ENCODE peak calls at places on chromosomes 1 and 21, in four cellular contexts. G is activated effector memory CD4-positive, alpha-beta T cell treated with anti-CD3 and anti-CD28 coated beads, Interleukin-2, amount 50 U/mL, for 16 hours; T is NCI-H460; Y is Peyer's patch. F is an unnamed sample.

GRCh38 chr1:98030976-98031375 is 110.1 kb upstream of the DPYD start:
- DNase-seq in T (no peak), Y (no peak), G (no peak), F (no peak)

GRCh38 chr1:18895317-18895716 is 7.0 kb downstream of the ALDH4A1 start:
- DNase-seq in Y (no peak), G (no peak), T (no peak), F (no peak)

GRCh38 chr1:64440423-64440822 is 29.5 kb upstream of the CACHD1 start:
- DNase-seq in G (no peak), Y (no peak), T (no peak), F (no peak)

GRCh38 chr1:14923400-14924011 is 230.0 kb upstream of the TMEM51 start:
- DNase-seq in Y (no peak), G (no peak), T (no peak), F (no peak)

GRCh38 chr1:39892611-39893595 is 8.8 kb downstream of the MYCL start:
- DNase-seq in Y (no peak), T (no peak), G (no peak), F (no peak)

GRCh38 chr21:39048574-39048973 is 134.7 kb downstream of the PSMG1 start:
- DNase-seq in T (no peak), G (no peak), Y (no peak), F (no peak)

GRCh38 chr1:26162220-26162703 is 3.4 kb downstream of the FAM110D start:
- DNase-seq in G (no peak), T (no peak), Y (no peak), F (no peak)

GRCh38 chr1:53685272-53686051 is 53.5 kb downstream of the GLIS1 start:
- DNase-seq in Y (no peak), T (no peak), G (no peak), F (no peak)

GRCh38 chr1:202704601-202705000 is 5.7 kb downstream of the SYT2 start:
- DNase-seq in Y (no peak), G (peak), T (no peak), F (no peak)

GRCh38 chr1:24382165-24382577 is 31.4 kb downstream of the STPG1 start:
- DNase-seq in Y (no peak), T (no peak), G (peak), F (no peak)

GRCh38 chr1:21175324-21175669 is 1.4 kb downstream of the EIF4G3 start:
- DNase-seq in G (peak), T (no peak), Y (peak), F (no peak)

GRCh38 chr1:182080955-182081582 is 19.6 kb upstream of the ZNF648 start:
- DNase-seq in G (no peak), T (peak), Y (no peak), F (no peak)

GRCh38 chr1:156896490-156897033 is 3.0 kb downstream of the PEAR1 start:
- DNase-seq in G (no peak), T (peak), Y (no peak), F (no peak)

GRCh38 chr1:198620951-198621824 is 17.7 kb upstream of the PTPRC start:
- DNase-seq in T (no peak), G (peak), Y (peak), F (no peak)

GRCh38 chr1:94803517-94804441 is 16.4 kb upstream of the SLC44A3 start:
- DNase-seq in T (no peak), G (no peak), Y (no peak), F (no peak)

GRCh38 chr1:153357076-153357852 is 390 bp upstream of the S100A9 start:
- DNase-seq in Y (peak), T (no peak), G (no peak), F (no peak)

GRCh38 chr21:31476551-31477120 is 132.6 kb upstream of the TIAM1 start:
- DNase-seq in Y (no peak), T (no peak), G (no peak), F (peak)

GRCh38 chr1:225446298-225446941 is 18.6 kb upstream of the LBR start:
- DNase-seq in G (no peak), T (no peak), Y (peak), F (peak)

GRCh38 chr1:74343191-74343590 is 108.0 kb downstream of the TNNI3K start:
- DNase-seq in G (no peak), Y (no peak), T (no peak), F (no peak)

GRCh38 chr1:66445492-66446181 is 88.3 kb upstream of the SGIP1 start:
- DNase-seq in Y (peak), T (no peak), G (peak), F (no peak)

F was measured in mesenteric fat pad.